ENCODE peak calls at places on chromosome 20, in five cellular contexts. D is GM20000, E is OCI-LY7, Q is A549, O is MCF 10A. T is an unnamed sample.

GRCh38 chr20:49179368-49180277 is 8.5 kb downstream of the STAU1 start:
- DNase-seq in E (no peak), O (peak), Q (no peak), D (peak), T (no peak)

GRCh38 chr20:48733296-48733790 is 94.5 kb downstream of the PREX1 start:
- DNase-seq in O (peak), E (peak), D (no peak), Q (peak), T (no peak)

GRCh38 chr20:41152108-41152757 is 14.9 kb downstream of the PLCG1 start:
- DNase-seq in Q (no peak), E (no peak), O (no peak), D (no peak), T (no peak)

GRCh38 chr20:23245553-23246128 is 105.0 kb upstream of the NXT1 start:
- DNase-seq in Q (peak), E (peak), O (peak), D (peak), T (no peak)

GRCh38 chr20:13202553-13202952 is 18.5 kb upstream of the ISM1 start:
- DNase-seq in E (no peak), D (no peak), Q (no peak), O (no peak), T (no peak)

GRCh38 chr20:14960837-14961236 is 623.4 kb upstream of the FLRT3 start:
- DNase-seq in O (no peak), E (no peak), D (no peak), Q (no peak), T (no peak)

GRCh38 chr20:63595416-63596127 is 21.5 kb upstream of the HELZ2 start:
- DNase-seq in O (no peak), D (no peak), E (no peak), Q (no peak), T (no peak)

GRCh38 chr20:13277663-13278295 is 56.7 kb downstream of the ISM1 start:
- DNase-seq in E (no peak), Q (no peak), D (no peak), O (peak), T (peak)

GRCh38 chr20:1711826-1712601 is 54.4 kb upstream of the SIRPG start:
- DNase-seq in O (no peak), Q (no peak), D (no peak), E (no peak), T (no peak)

GRCh38 chr20:35431621-35432429 is 6.2 kb downstream of the GDF5 start:
- DNase-seq in D (no peak), E (no peak), Q (no peak), O (no peak), T (no peak)

GRCh38 chr20:32535316-32535952 is 49.7 kb downstream of the NOL4L start:
- DNase-seq in D (no peak), O (no peak), E (peak), Q (no peak), T (no peak)

GRCh38 chr20:50070361-50070760 is 42.6 kb downstream of the UBE2V1 start:
- DNase-seq in E (peak), D (no peak), Q (no peak), O (no peak), T (no peak)

GRCh38 chr20:48683467-48684175 is 144.2 kb downstream of the PREX1 start:
- DNase-seq in D (no peak), E (no peak), Q (no peak), O (no peak), T (no peak)

GRCh38 chr20:37243937-37244571 is 17.6 kb downstream of the GHRH start:
- DNase-seq in D (no peak), Q (no peak), O (no peak), E (no peak), T (no peak)

GRCh38 chr20:19890358-19891117 is 126.6 kb upstream of the NAA20 start:
- DNase-seq in D (no peak), O (no peak), E (no peak), Q (peak), T (no peak)

GRCh38 chr20:59751075-59751711 is 146.9 kb downstream of the PHACTR3 start:
- DNase-seq in D (peak), Q (peak), O (peak), E (peak), T (peak)

GRCh38 chr20:51310216-51310615 is 232.3 kb downstream of the NFATC2 start:
- DNase-seq in O (no peak), Q (no peak), D (no peak), E (no peak), T (no peak)

GRCh38 chr20:57450931-57451330 is 59.7 kb downstream of the RBM38 start:
- DNase-seq in Q (no peak), D (peak), E (peak), O (no peak), T (no peak)

GRCh38 chr20:41050361-41051019 is 21.9 kb downstream of the TOP1 start:
- DNase-seq in Q (no peak), O (no peak), D (no peak), E (no peak), T (no peak)

GRCh38 chr20:53083411-53083810 is 111.3 kb downstream of the TSHZ2 start:
- DNase-seq in Q (no peak), D (no peak), O (no peak), E (no peak), T (no peak)

GRCh38 chr20:2005831-2006426 is 12.1 kb upstream of the PDYN start:
- DNase-seq in Q (peak), D (peak), E (peak), O (peak), T (peak)

GRCh38 chr20:53738039-53738944 is 144.7 kb upstream of the ZNF217 start:
- DNase-seq in O (no peak), E (peak), D (no peak), Q (peak), T (peak)

GRCh38 chr20:58690851-58691250 is 1.7 kb upstream of the NPEPL1 start:
- DNase-seq in E (no peak), O (no peak), D (no peak), Q (no peak), T (no peak)

GRCh38 chr20:48698507-48699267 is 129.1 kb downstream of the PREX1 start:
- DNase-seq in E (no peak), D (no peak), Q (no peak), O (peak), T (no peak)

GRCh38 chr20:2515203-2515602 is 6.5 kb upstream of the ZNF343 start:
- DNase-seq in O (no peak), D (no peak), E (no peak), Q (no peak), T (no peak)

GRCh38 chr20:63538204-63539091 is 1.3 kb upstream of the PTK6 start:
- DNase-seq in Q (no peak), O (peak), D (no peak), E (peak), T (no peak)

GRCh38 chr20:25529295-25529951 is 55.9 kb downstream of the NINL start:
- DNase-seq in O (no peak), Q (no peak), D (no peak), E (no peak), T (no peak)

GRCh38 chr20:25527949-25528348 is 57.4 kb downstream of the NINL start:
- DNase-seq in D (no peak), O (no peak), Q (no peak), E (no peak), T (no peak)

GRCh38 chr20:25526446-25526845 is 58.9 kb downstream of the NINL start:
- DNase-seq in E (no peak), O (no peak), D (no peak), Q (no peak), T (no peak)

GRCh38 chr20:25525295-25525694 is 60.0 kb downstream of the NINL start:
- DNase-seq in O (no peak), E (no peak), D (no peak), Q (no peak), T (no peak)

DNA sequence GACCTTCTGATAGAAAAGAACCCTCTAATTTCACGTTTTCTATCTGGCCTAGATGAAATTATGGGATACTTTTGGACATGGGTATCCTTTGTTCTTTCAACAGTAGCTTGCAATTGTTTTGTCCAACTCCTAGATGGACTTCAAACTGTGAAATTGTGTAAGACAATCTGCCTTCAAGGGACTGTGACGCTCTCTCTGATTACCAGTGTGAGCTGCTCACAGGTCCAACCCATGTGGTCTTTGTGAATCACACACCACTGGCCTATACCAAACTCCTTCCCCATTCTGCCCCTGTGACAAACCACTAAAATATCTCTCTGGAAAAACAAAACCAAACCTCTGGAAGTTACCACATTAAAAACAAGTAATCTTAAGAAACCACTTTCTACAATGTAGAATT is 59.5 kb downstream of the NINL start:
- DNase-seq in D (no peak), O (peak), Q (peak), E (no peak), T (peak)
- TF ChIP-seq CTCF in D (no peak), O (no peak), Q (no peak), E (no peak), T (no peak)

GRCh38 chr20:47175501-47175900 is 181.0 kb downstream of the ZMYND8 start:
- DNase-seq in E (no peak), D (no peak), Q (no peak), O (no peak), T (no peak)

GRCh38 chr20:47179267-47179666 is 177.2 kb downstream of the ZMYND8 start:
- DNase-seq in D (no peak), E (no peak), Q (no peak), O (no peak), T (no peak)

GRCh38 chr20:47178277-47178676 is 178.2 kb downstream of the ZMYND8 start:
- DNase-seq in O (no peak), Q (no peak), E (no peak), D (no peak), T (no peak)

GRCh38 chr20:47181056-47181862 is 175.2 kb downstream of the ZMYND8 start:
- DNase-seq in D (peak), Q (peak), E (peak), O (peak), T (no peak)

GRCh38 chr20:47178851-47179250 is 177.6 kb downstream of the ZMYND8 start:
- DNase-seq in D (no peak), Q (no peak), O (no peak), E (no peak), T (no peak)
- TF ChIP-seq CTCF in D (no peak), Q (no peak), O (no peak), E (no peak), T (no peak)

DNA sequence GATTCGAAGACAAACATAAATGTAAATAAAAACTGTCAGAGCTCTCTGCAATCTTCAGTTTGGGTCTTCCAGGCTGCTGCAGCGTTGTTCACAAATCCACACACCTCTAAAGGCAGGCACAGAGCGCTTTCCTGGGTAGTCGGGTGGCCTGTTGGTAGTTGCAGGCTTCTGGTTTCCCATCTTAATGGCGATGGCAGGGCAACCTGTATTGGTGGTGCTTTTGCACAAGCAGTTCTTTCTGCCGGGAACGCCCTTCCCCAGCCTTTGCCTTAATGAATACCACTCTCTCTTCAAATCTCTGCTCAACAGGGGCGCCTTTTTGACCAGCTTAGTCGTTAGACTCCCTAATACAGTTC is 723 bp upstream of the IFT52 start:
- DNase-seq in D (peak), E (peak), Q (no peak), O (no peak), T (no peak)
- TF ChIP-seq CTCF in D (no peak), E (no peak), Q (no peak), O (no peak), T (no peak)

GRCh38 chr20:60999256-60999655 is 252.8 kb upstream of the CDH4 start:
- DNase-seq in E (no peak), O (peak), D (no peak), Q (no peak), T (no peak)

GRCh38 chr20:60990647-60991046 is 261.4 kb upstream of the CDH4 start:
- DNase-seq in O (no peak), D (no peak), Q (no peak), E (no peak), T (no peak)

DNA sequence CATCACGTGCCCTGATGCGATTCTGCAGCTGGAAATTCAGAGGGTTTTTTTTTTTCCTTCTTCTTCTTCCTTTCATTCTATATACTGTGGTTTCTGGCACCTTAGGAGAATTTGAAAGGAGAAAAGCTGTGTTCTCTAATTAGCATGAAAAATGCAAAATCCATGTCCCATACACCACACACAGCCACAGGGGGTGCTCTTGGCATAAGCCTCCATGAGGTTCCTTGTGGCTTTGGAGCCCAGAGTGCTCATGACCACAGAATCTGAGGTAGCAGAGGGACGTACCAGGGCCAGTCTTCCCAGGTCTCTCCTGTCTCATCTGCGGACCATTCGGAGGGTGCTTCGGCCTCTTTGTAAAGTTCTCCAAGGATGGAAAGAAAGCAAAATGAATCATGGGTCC is 258.4 kb upstream of the CDH4 start:
- DNase-seq in D (no peak), O (peak), E (no peak), Q (peak), T (no peak)
- TF ChIP-seq CTCF in D (peak), O (peak), E (peak), Q (peak), T (no peak)

GRCh38 chr20:21798384-21798783 is 92.9 kb downstream of the PAX1 start:
- DNase-seq in E (no peak), Q (no peak), D (no peak), O (no peak), T (no peak)

GRCh38 chr20:21801193-21801592 is 95.7 kb downstream of the PAX1 start:
- DNase-seq in O (no peak), E (no peak), D (no peak), Q (no peak), T (no peak)

GRCh38 chr20:21796059-21796458 is 90.6 kb downstream of the PAX1 start:
- DNase-seq in E (peak), D (no peak), Q (peak), O (peak), T (no peak)
- TF ChIP-seq CTCF in E (peak), D (no peak), Q (no peak), O (peak), T (no peak)

GRCh38 chr20:29742699-29743100 is 1514.8 kb upstream of the DEFB115 start:
- DNase-seq in E (no peak), O (no peak), D (peak), Q (no peak), T (no peak)
- TF ChIP-seq CTCF in E (no peak), O (no peak), D (no peak), Q (no peak), T (no peak)

DNA sequence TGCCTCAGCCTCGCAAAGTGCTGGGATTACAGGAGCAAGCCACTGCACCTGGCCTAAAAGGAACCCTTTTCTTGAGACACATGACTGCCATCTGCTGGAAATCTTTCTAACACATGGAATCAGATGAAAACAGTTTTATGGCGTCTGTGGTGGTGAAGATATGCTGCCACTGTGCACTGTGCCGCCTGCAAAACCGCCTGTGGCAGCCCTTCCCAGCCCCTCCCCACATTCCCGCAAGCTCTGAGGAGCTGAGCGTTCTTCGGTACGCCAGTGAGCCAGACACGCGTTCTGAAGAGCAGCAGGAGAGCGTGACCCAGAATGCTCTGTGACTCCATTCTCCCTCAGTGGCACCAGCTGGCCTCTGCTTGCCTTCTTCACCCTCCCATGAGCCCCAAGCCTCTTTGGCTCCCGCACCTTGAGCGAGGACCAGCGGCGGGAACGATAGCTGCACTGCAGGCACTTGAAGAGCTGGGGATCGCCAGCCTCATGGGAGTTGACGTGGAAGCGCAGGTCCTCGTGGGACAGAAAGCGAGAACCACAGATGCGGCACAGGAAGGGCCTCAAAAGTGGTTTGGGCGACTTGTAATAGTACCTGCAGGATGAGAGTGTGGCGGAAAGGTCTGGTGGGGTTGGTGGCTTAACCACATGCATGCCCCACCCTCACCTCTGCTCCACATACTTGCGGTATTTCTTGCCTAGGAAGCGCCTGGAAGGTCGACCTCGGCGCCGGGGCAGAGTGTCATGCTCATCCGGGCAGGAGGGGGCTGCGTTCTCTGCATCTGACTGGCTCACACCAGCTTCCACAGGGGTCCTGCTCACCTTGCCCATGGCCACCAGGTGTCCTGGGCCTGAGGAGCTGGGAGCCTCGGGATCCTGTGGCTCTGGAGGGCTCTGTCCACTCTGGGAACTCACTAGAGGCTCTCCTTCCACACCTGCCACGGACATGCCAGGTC is 8.7 kb downstream of the ZNF335 start:
- DNase-seq in D (no peak), Q (peak), E (peak), O (peak), T (no peak)
- TF ChIP-seq CTCF in D (no peak), Q (peak), E (peak), O (peak), T (peak)

DNA sequence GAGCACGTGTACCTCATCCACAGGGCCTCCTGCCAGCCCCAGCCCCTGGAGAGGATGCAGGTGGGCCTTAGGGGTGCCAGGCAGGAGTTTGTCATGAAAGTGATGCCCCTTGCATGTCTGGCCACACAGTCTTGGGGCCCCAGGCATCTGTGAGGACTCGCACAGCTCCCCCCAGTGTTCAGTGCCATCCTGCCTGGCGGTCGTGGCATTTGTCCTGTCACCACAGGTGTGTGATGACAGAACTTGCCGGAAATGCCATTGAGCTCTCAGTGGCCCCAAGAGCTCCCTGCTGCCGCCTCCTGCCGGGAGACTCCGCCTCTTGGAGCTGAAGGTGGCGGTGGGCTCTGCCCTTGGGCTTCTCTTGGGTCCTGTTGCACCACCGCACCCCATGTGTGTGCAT is 30.6 kb upstream of the ADRM1 start:
- DNase-seq in O (no peak), E (peak), D (no peak), Q (no peak), T (no peak)
- TF ChIP-seq CTCF in O (no peak), E (peak), D (no peak), Q (no peak), T (no peak)

GRCh38 chr20:44851545-44851944 is 34.0 kb upstream of the YWHAB start:
- DNase-seq in Q (no peak), O (no peak), E (no peak), D (no peak), T (no peak)

GRCh38 chr20:44850272-44850671 is 35.2 kb upstream of the YWHAB start:
- DNase-seq in O (no peak), E (no peak), D (no peak), Q (no peak), T (no peak)

GRCh38 chr20:44850883-44851282 is 34.6 kb upstream of the YWHAB start:
- DNase-seq in E (no peak), D (no peak), Q (no peak), O (no peak), T (no peak)

GRCh38 chr20:44848254-44849015 is 37.1 kb upstream of the YWHAB start:
- DNase-seq in E (no peak), D (no peak), O (no peak), Q (no peak), T (no peak)

DNA sequence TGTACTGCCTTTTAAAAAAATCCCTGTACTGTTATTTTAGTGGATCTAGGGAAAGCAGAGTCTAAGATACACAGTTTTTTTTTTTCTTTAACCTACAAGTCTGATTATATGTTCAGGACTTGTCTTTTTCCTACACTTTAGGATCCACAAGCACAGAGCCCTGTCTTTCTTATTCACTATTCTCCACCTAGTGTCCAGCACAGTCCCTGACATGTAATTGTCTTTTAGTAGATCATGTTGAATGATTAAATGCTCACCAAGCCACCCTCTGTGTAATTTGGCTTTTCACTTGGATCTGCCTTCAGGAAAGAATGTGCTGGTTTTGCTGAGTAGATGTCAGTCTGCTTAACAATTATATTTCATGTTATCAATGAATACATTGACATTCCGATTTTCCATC is 35.8 kb upstream of the YWHAB start:
- DNase-seq in E (no peak), D (no peak), O (peak), Q (peak), T (no peak)
- TF ChIP-seq CTCF in E (peak), D (no peak), O (no peak), Q (no peak), T (no peak)